ENCODE peak calls at places on chromosomes 13 and 19, in six cellular contexts. S, X, H, T, V and J are unnamed samples.

GRCh38 chr19:6021878-6022569 is 44.1 kb upstream of the RANBP3 start:
- DNase-seq in S (peak; percentile 78), V (peak; percentile 91), X (peak; percentile 79), H (peak; percentile 92), T (peak; percentile 70), J (peak; percentile 33)

GRCh38 chr19:38263696-38264485 is 482 bp upstream of the SPINT2 start:
- DNase-seq in H (no peak), T (peak; percentile 60), V (peak; percentile 44), S (peak; percentile 71), X (peak; percentile 91), J (peak; percentile 63)

GRCh38 chr13:111153977-111154332 is 38.8 kb downstream of the ARHGEF7 start:
- DNase-seq in X (no peak), T (peak; percentile 47), H (peak; percentile 27), S (peak; percentile 68), V (no peak), J (no peak)

GRCh38 chr13:40221460-40222201 is 444.8 kb downstream of the FOXO1 start:
- DNase-seq in S (peak; percentile 23), V (peak; percentile 99), H (no peak), T (peak; percentile 11), X (peak; percentile 18), J (peak; percentile 41)

GRCh38 chr13:42114278-42114677 is 65.8 kb downstream of the DGKH start:
- DNase-seq in S (no peak), T (no peak), X (no peak), H (no peak), V (no peak), J (no peak)

GRCh38 chr19:55082023-55082851 is 6.6 kb downstream of the EPS8L1 start:
- DNase-seq in H (peak; percentile 69), X (no peak), T (no peak), S (peak; percentile 43), V (peak; percentile 68), J (no peak)

GRCh38 chr13:98523455-98524102 is 53.3 kb downstream of the STK24 start:
- DNase-seq in S (no peak), V (no peak), X (no peak), T (no peak), H (no peak), J (no peak)

GRCh38 chr19:19366691-19367396 is 38.6 kb upstream of the GATAD2A start:
- DNase-seq in S (peak; percentile 80), H (peak; percentile 88), T (peak; percentile 60), V (peak; percentile 86), X (peak; percentile 70), J (peak; percentile 38)

GRCh38 chr19:11692127-11692790 is 46.5 kb downstream of the ZNF823 start:
- DNase-seq in T (no peak), X (no peak), S (no peak), H (no peak), V (no peak), J (no peak)

GRCh38 chr13:19059016-19059780 is 122.4 kb downstream of the TUBA3C start:
- DNase-seq in V (no peak), H (no peak), S (no peak), T (no peak), X (no peak), J (no peak)

GRCh38 chr13:94389544-94390351 is 89.7 kb downstream of the DCT start:
- DNase-seq in S (no peak), V (no peak), T (no peak), H (no peak), X (no peak), J (no peak)

GRCh38 chr13:99281811-99282263 is 23.7 kb upstream of the GPR18 start:
- DNase-seq in X (peak; percentile 51), V (peak; percentile 45), T (peak; percentile 49), S (no peak), H (no peak), J (peak; percentile 37)

GRCh38 chr13:34207334-34207733 is 389.4 kb downstream of the RFC3 start:
- DNase-seq in V (peak; percentile 93), X (peak; percentile 43), T (no peak), S (peak; percentile 79), H (no peak), J (no peak)

GRCh38 chr19:55738302-55738701 is at the start of gene NLRP9:
- DNase-seq in X (no peak), S (no peak), V (no peak), H (no peak), T (no peak), J (no peak)

GRCh38 chr19:16285769-16286564 is 38.7 kb upstream of the KLF2 start:
- DNase-seq in H (no peak), S (no peak), X (no peak), T (no peak), V (no peak), J (no peak)

GRCh38 chr19:16420781-16421386 is 50.9 kb downstream of the EPS15L1 start:
- DNase-seq in X (peak; percentile 45), V (no peak), H (no peak), T (no peak), S (no peak), J (no peak)

GRCh38 chr19:11246941-11247340 is 7.5 kb downstream of the ANGPTL8 start:
- DNase-seq in T (no peak), X (no peak), S (no peak), V (no peak), H (no peak), J (no peak)

GRCh38 chr13:79405501-79405830 is 589 bp downstream of the RBM26 start:
- DNase-seq in H (no peak), X (no peak), T (no peak), S (no peak), V (peak; percentile 32), J (no peak)

GRCh38 chr19:30710721-30711120 is 338.5 kb downstream of the ZNF536 start:
- DNase-seq in V (no peak), H (no peak), X (no peak), S (no peak), T (no peak), J (no peak)

GRCh38 chr13:107585466-107585865 is 629.9 kb downstream of the LIG4 start:
- DNase-seq in V (peak; percentile 23), S (no peak), T (no peak), H (no peak), X (no peak), J (no peak)

GRCh38 chr19:18300930-18301717 is 19.7 kb upstream of the JUND start:
- DNase-seq in H (peak; percentile 88), V (peak; percentile 54), T (no peak), X (no peak), S (peak; percentile 85), J (no peak)

GRCh38 chr13:113145496-113145895 is 13.0 kb upstream of the PROZ start:
- DNase-seq in S (no peak), X (peak; percentile 7), H (no peak), T (no peak), V (no peak), J (no peak)

GRCh38 chr13:110570886-110571285 is 9.4 kb upstream of the RAB20 start:
- DNase-seq in S (no peak), H (no peak), X (no peak), T (no peak), V (no peak), J (no peak)

GRCh38 chr19:44277331-44277730 is 17.6 kb downstream of the ZNF233 start:
- DNase-seq in S (no peak), H (no peak), X (no peak), V (no peak), T (no peak), J (no peak)

GRCh38 chr19:15298847-15299567 is 33.3 kb downstream of the BRD4 start:
- DNase-seq in X (no peak), T (no peak), S (no peak), H (no peak), V (no peak), J (no peak)

GRCh38 chr19:10852098-10852800 is 4.0 kb downstream of the C19orf38 start:
- DNase-seq in X (no peak), T (no peak), V (peak; percentile 70), H (no peak), S (peak; percentile 84), J (no peak)

GRCh38 chr19:41373993-41374392 is 2.3 kb upstream of the TMEM91 start:
- DNase-seq in V (peak; percentile 97), S (peak; percentile 80), X (peak; percentile 67), T (no peak), H (no peak), J (no peak)

GRCh38 chr19:38684078-38684861 is 36.8 kb downstream of the ACTN4 start:
- DNase-seq in V (peak; percentile 90), S (peak; percentile 94), X (peak; percentile 55), T (peak; percentile 30), H (no peak), J (peak; percentile 67)

GRCh38 chr13:39536274-39536673 is 66.7 kb downstream of the LHFPL6 start:
- DNase-seq in T (no peak), H (no peak), V (no peak), S (no peak), X (no peak), J (no peak)

GRCh38 chr13:73364706-73365105 is 305.9 kb downstream of the KLF5 start:
- DNase-seq in H (no peak), T (no peak), X (no peak), V (no peak), S (no peak), J (no peak)

GRCh38 chr19:52270266-52270885 is 989 bp downstream of the ZNF766 start:
- DNase-seq in S (peak; percentile 35), V (no peak), H (no peak), T (no peak), X (no peak), J (no peak)

GRCh38 chr19:58319241-58319640 is 7.6 kb upstream of the ZSCAN22 start:
- DNase-seq in T (no peak), V (no peak), S (no peak), X (no peak), H (no peak), J (no peak)

GRCh38 chr19:788821-789472 is 8.3 kb upstream of the PTBP1 start:
- DNase-seq in V (no peak), H (no peak), T (no peak), X (no peak), S (no peak), J (no peak)

GRCh38 chr19:4049432-4049831 is 17.3 kb downstream of the ZBTB7A start:
- DNase-seq in H (no peak), X (no peak), S (no peak), V (no peak), T (no peak), J (no peak)

GRCh38 chr13:31045621-31046081 is 113.2 kb downstream of the TEX26 start:
- DNase-seq in V (peak; percentile 97), H (no peak), X (peak; percentile 82), S (peak; percentile 99), T (peak; percentile 41), J (peak; percentile 55)

GRCh38 chr13:53920916-53921315 is 892.3 kb downstream of the OLFM4 start:
- DNase-seq in X (no peak), V (no peak), H (no peak), S (no peak), T (no peak), J (no peak)